ENCODE peak calls at places on chromosomes 7 and 10, in six cellular contexts. One of them, this sample, is unnamed.

GRCh38 chr10:124035928-124036558 is 57.4 kb downstream of the CHST15 start:
- DNase-seq in ascending aorta: peak; percentile 28
- DNase-seq in fibroblast of lung: no peak
- DNase-seq in GM23338: no peak
- DNase-seq in CD4-positive, alpha-beta T cell: peak; percentile 1
- DNase-seq in brain microvascular endothelial cell: no peak
- DNase-seq in this sample: peak; percentile 92

GRCh38 chr7:38905026-38905759 is 3.8 kb downstream of the VPS41 start:
- DNase-seq in ascending aorta: no peak
- DNase-seq in fibroblast of lung: no peak
- DNase-seq in GM23338: no peak
- DNase-seq in CD4-positive, alpha-beta T cell: no peak
- DNase-seq in brain microvascular endothelial cell: no peak
- DNase-seq in this sample: no peak

GRCh38 chr10:30842185-30842584 is 189.5 kb downstream of the ZNF438 start:
- DNase-seq in ascending aorta: no peak
- DNase-seq in fibroblast of lung: no peak
- DNase-seq in GM23338: no peak
- DNase-seq in CD4-positive, alpha-beta T cell: no peak
- DNase-seq in brain microvascular endothelial cell: no peak
- DNase-seq in this sample: no peak

GRCh38 chr10:65346466-65346865 is 1579.4 kb upstream of the LRRTM3 start:
- DNase-seq in ascending aorta: no peak
- DNase-seq in fibroblast of lung: no peak
- DNase-seq in GM23338: no peak
- DNase-seq in CD4-positive, alpha-beta T cell: no peak
- DNase-seq in brain microvascular endothelial cell: no peak
- DNase-seq in this sample: no peak

GRCh38 chr7:79529896-79530235 is 76.4 kb upstream of the MAGI2 start:
- DNase-seq in ascending aorta: no peak
- DNase-seq in fibroblast of lung: no peak
- DNase-seq in GM23338: no peak
- DNase-seq in CD4-positive, alpha-beta T cell: no peak
- DNase-seq in brain microvascular endothelial cell: no peak
- DNase-seq in this sample: no peak

GRCh38 chr10:629186-629998 is 60.1 kb downstream of the DIP2C start:
- DNase-seq in ascending aorta: no peak
- DNase-seq in fibroblast of lung: no peak
- DNase-seq in GM23338: no peak
- DNase-seq in CD4-positive, alpha-beta T cell: no peak
- DNase-seq in brain microvascular endothelial cell: no peak
- DNase-seq in this sample: no peak

GRCh38 chr7:16465469-16466086 is at the start of gene SOSTDC1:
- DNase-seq in ascending aorta: no peak
- DNase-seq in fibroblast of lung: peak; percentile 37
- DNase-seq in GM23338: peak; percentile 62
- DNase-seq in CD4-positive, alpha-beta T cell: no peak
- DNase-seq in brain microvascular endothelial cell: no peak
- DNase-seq in this sample: no peak

GRCh38 chr7:149606826-149607225 is 109.2 kb upstream of the ZNF746 start:
- DNase-seq in ascending aorta: no peak
- DNase-seq in fibroblast of lung: no peak
- DNase-seq in GM23338: no peak
- DNase-seq in CD4-positive, alpha-beta T cell: no peak
- DNase-seq in brain microvascular endothelial cell: no peak
- DNase-seq in this sample: no peak

GRCh38 chr7:469591-469961 is 50.1 kb downstream of the PDGFA start:
- DNase-seq in ascending aorta: no peak
- DNase-seq in fibroblast of lung: no peak
- DNase-seq in GM23338: no peak
- DNase-seq in CD4-positive, alpha-beta T cell: no peak
- DNase-seq in brain microvascular endothelial cell: no peak
- DNase-seq in this sample: peak; percentile 33

GRCh38 chr10:49615721-49616120 is 1.9 kb downstream of the CHAT start:
- DNase-seq in ascending aorta: no peak
- DNase-seq in fibroblast of lung: no peak
- DNase-seq in GM23338: no peak
- DNase-seq in CD4-positive, alpha-beta T cell: no peak
- DNase-seq in brain microvascular endothelial cell: no peak
- DNase-seq in this sample: peak; percentile 17
- H3K27me3 ChIP-seq in ascending aorta: peaks cover 6% of the 10 kb centered on the region
- H3K27me3 ChIP-seq in fibroblast of lung: peaks cover 48% of the 10 kb centered on the region
- H3K27me3 ChIP-seq in GM23338: peaks cover 87% of the 10 kb centered on the region
- H3K27me3 ChIP-seq in CD4-positive, alpha-beta T cell: peaks cover 83% of the 10 kb centered on the region
- H3K27me3 ChIP-seq in brain microvascular endothelial cell: peaks cover 65% of the 10 kb centered on the region
- H3K27me3 ChIP-seq in this sample: peaks cover 13% of the 10 kb centered on the region

DNA sequence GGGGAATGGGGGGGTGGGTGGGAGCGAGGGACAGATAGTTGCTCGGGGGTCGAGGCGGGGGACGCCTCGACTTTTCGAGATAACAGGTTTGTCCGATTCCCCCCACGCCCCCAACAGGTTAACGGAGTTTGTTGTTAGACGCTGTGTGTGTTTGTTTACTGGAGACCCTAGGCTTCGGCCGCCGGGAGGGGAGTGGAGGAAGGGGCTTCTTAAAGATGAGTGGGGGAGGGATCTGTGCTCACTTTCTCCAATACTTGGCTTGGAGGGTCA is 846 bp downstream of the SORCS3 start:
- DNase-seq in ascending aorta: no peak
- DNase-seq in fibroblast of lung: no peak
- DNase-seq in GM23338: peak; percentile 50
- DNase-seq in CD4-positive, alpha-beta T cell: no peak
- DNase-seq in brain microvascular endothelial cell: no peak
- DNase-seq in this sample: no peak
- H3K27me3 ChIP-seq in ascending aorta: peaks cover 8% of the 10 kb centered on the region
- H3K27me3 ChIP-seq in fibroblast of lung: peaks cover 28% of the 10 kb centered on the region
- H3K27me3 ChIP-seq in GM23338: peaks cover 80% of the 10 kb centered on the region
- H3K27me3 ChIP-seq in CD4-positive, alpha-beta T cell: peaks cover 56% of the 10 kb centered on the region
- H3K27me3 ChIP-seq in brain microvascular endothelial cell: peaks cover 41% of the 10 kb centered on the region
- H3K27me3 ChIP-seq in this sample: no peaks in the 10 kb centered on the region

DNA sequence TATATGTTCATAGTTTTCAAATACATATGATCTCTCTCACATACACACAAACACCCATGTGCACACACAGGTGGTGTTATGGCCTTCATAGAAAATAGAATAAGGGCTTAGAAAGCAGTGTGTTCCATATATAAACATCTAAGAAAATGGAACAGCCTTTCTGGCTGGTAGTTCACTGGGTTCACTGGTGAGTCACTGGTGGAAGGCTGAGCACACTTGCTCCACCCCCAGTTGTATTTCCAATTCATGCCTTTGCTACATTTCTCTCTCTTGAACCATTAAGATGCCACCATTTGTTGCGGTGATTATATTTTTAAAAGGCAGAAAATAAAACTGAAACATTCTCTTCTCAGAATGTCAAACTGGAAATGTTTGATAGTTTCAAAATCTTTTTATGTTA is 252.1 kb downstream of the GLI3 start:
- DNase-seq in ascending aorta: no peak
- DNase-seq in fibroblast of lung: peak; percentile 73
- DNase-seq in GM23338: no peak
- DNase-seq in CD4-positive, alpha-beta T cell: no peak
- DNase-seq in brain microvascular endothelial cell: peak; percentile 45
- DNase-seq in this sample: no peak
- H3K27me3 ChIP-seq in ascending aorta: no peaks in the 10 kb centered on the region
- H3K27me3 ChIP-seq in fibroblast of lung: no peaks in the 10 kb centered on the region
- H3K27me3 ChIP-seq in GM23338: no peaks in the 10 kb centered on the region
- H3K27me3 ChIP-seq in CD4-positive, alpha-beta T cell: no peaks in the 10 kb centered on the region
- H3K27me3 ChIP-seq in brain microvascular endothelial cell: no peaks in the 10 kb centered on the region
- H3K27me3 ChIP-seq in this sample: no peaks in the 10 kb centered on the region

GRCh38 chr7:151882734-151883133 is 5.8 kb upstream of the PRKAG2 start:
- DNase-seq in ascending aorta: no peak
- DNase-seq in fibroblast of lung: no peak
- DNase-seq in GM23338: no peak
- DNase-seq in CD4-positive, alpha-beta T cell: no peak
- DNase-seq in brain microvascular endothelial cell: no peak
- DNase-seq in this sample: peak; percentile 22

GRCh38 chr7:151877911-151878835 is 1.3 kb upstream of the PRKAG2 start:
- DNase-seq in ascending aorta: no peak
- DNase-seq in fibroblast of lung: no peak
- DNase-seq in GM23338: no peak
- DNase-seq in CD4-positive, alpha-beta T cell: no peak
- DNase-seq in brain microvascular endothelial cell: no peak
- DNase-seq in this sample: peak; percentile 51

GRCh38 chr7:151876899-151877777 is at the start of gene PRKAG2:
- DNase-seq in ascending aorta: no peak
- DNase-seq in fibroblast of lung: peak; percentile 32
- DNase-seq in GM23338: peak; percentile 66
- DNase-seq in CD4-positive, alpha-beta T cell: peak; percentile 53
- DNase-seq in brain microvascular endothelial cell: no peak
- DNase-seq in this sample: peak; percentile 84

GRCh38 chr7:151883872-151884271 is 7.0 kb upstream of the PRKAG2 start:
- DNase-seq in ascending aorta: no peak
- DNase-seq in fibroblast of lung: no peak
- DNase-seq in GM23338: no peak
- DNase-seq in CD4-positive, alpha-beta T cell: no peak
- DNase-seq in brain microvascular endothelial cell: no peak
- DNase-seq in this sample: no peak

GRCh38 chr7:151880688-151881087 is 3.8 kb upstream of the PRKAG2 start:
- DNase-seq in ascending aorta: no peak
- DNase-seq in fibroblast of lung: no peak
- DNase-seq in GM23338: no peak
- DNase-seq in CD4-positive, alpha-beta T cell: no peak
- DNase-seq in brain microvascular endothelial cell: no peak
- DNase-seq in this sample: peak; percentile 16
- H3K27me3 ChIP-seq in ascending aorta: no peaks in the 10 kb centered on the region
- H3K27me3 ChIP-seq in fibroblast of lung: peaks cover 20% of the 10 kb centered on the region
- H3K27me3 ChIP-seq in GM23338: peaks cover 34% of the 10 kb centered on the region
- H3K27me3 ChIP-seq in CD4-positive, alpha-beta T cell: no peaks in the 10 kb centered on the region
- H3K27me3 ChIP-seq in brain microvascular endothelial cell: peaks cover 25% of the 10 kb centered on the region
- H3K27me3 ChIP-seq in this sample: no peaks in the 10 kb centered on the region

GRCh38 chr10:128540806-128541739 is 414.9 kb upstream of the MKI67 start:
- DNase-seq in ascending aorta: no peak
- DNase-seq in fibroblast of lung: no peak
- DNase-seq in GM23338: peak; percentile 83
- DNase-seq in CD4-positive, alpha-beta T cell: no peak
- DNase-seq in brain microvascular endothelial cell: no peak
- DNase-seq in this sample: no peak
- H3K27me3 ChIP-seq in ascending aorta: no peaks in the 10 kb centered on the region
- H3K27me3 ChIP-seq in fibroblast of lung: no peaks in the 10 kb centered on the region
- H3K27me3 ChIP-seq in GM23338: no peaks in the 10 kb centered on the region
- H3K27me3 ChIP-seq in CD4-positive, alpha-beta T cell: peaks cover 54% of the 10 kb centered on the region
- H3K27me3 ChIP-seq in brain microvascular endothelial cell: no peaks in the 10 kb centered on the region
- H3K27me3 ChIP-seq in this sample: peaks cover 7% of the 10 kb centered on the region

DNA sequence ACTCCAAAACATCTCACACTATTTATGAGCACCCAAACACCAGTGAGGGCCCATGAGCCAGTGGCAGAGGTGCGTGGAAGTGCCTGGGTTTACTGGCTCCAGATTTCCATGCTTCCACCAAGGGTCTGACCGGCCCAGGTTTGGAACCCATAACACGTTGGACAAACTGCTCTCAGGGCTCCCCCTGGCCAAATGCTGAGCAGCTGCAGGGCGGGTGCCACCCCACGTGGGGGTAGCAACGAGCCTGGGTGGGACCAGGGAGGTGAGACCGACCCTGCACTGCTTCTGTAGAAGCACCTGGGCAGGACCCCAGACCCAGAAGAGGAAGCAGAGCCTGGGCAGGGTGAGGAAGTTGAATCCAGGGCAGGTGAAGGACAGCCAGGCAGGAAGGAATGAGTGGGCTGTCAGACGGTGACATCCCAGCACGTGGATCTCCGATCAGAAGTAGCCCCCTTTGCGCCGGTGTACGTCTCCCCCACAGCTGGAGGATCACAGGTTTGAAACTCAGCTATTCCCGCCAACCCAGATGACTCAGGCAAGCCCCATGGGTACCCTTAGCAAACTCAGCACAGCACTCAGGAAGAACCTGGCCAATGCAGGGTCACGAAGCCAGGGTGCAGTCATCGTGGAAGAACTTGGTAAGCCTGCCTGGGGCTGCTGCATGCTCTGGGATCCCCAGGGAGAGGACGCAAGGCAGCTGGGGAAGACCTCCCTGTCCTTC is 100.4 kb upstream of the DDC start:
- DNase-seq in ascending aorta: no peak
- DNase-seq in fibroblast of lung: no peak
- DNase-seq in GM23338: no peak
- DNase-seq in CD4-positive, alpha-beta T cell: no peak
- DNase-seq in brain microvascular endothelial cell: peak; percentile 41
- DNase-seq in this sample: no peak
- H3K27me3 ChIP-seq in ascending aorta: no peaks in the 10 kb centered on the region
- H3K27me3 ChIP-seq in fibroblast of lung: no peaks in the 10 kb centered on the region
- H3K27me3 ChIP-seq in GM23338: no peaks in the 10 kb centered on the region
- H3K27me3 ChIP-seq in CD4-positive, alpha-beta T cell: no peaks in the 10 kb centered on the region
- H3K27me3 ChIP-seq in brain microvascular endothelial cell: no peaks in the 10 kb centered on the region
- H3K27me3 ChIP-seq in this sample: no peaks in the 10 kb centered on the region

DNA sequence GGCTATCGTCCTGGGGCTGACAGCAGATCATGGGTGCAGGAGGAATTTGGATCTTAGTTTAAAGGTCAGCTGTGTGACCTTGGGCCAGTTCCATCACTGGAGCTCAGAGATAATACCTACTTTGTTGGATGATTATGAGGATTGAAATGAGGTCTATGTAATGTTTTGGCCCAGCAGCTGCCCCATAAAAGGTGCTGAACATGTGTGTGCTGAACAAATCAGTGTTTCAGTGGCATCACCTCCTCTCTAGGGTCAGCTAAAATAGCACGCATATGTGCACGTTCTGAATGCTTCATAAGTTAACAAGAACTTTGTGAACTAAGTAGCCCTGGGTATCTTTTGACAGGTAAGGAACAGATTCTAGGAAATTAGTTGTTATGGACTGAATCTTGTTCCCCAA is 84.8 kb upstream of the LRRC18 start:
- DNase-seq in ascending aorta: no peak
- DNase-seq in fibroblast of lung: no peak
- DNase-seq in GM23338: no peak
- DNase-seq in CD4-positive, alpha-beta T cell: no peak
- DNase-seq in brain microvascular endothelial cell: no peak
- DNase-seq in this sample: no peak
- H3K27me3 ChIP-seq in ascending aorta: no peaks in the 10 kb centered on the region
- H3K27me3 ChIP-seq in fibroblast of lung: no peaks in the 10 kb centered on the region
- H3K27me3 ChIP-seq in GM23338: no peaks in the 10 kb centered on the region
- H3K27me3 ChIP-seq in CD4-positive, alpha-beta T cell: no peaks in the 10 kb centered on the region
- H3K27me3 ChIP-seq in brain microvascular endothelial cell: no peaks in the 10 kb centered on the region
- H3K27me3 ChIP-seq in this sample: no peaks in the 10 kb centered on the region

DNA sequence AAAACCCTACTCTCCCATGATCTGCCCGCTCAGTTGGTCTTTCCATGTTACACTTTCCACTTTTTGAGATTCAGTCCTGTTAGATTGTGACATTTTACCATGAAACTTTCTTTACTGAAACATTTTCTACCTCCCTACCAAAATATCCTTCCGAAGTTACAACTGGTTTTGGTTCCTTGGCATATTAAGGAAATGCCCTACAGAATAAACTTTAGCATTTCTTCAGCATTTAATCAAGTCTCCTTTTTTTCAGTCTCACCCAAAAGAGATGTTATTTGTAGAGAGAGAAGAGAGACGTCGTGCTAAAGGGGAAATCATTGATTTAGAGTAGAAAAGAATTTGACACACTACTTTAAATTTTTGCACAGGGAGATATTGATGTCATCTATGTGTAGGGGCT is 9.7 kb upstream of the FEZF1 start:
- DNase-seq in ascending aorta: no peak
- DNase-seq in fibroblast of lung: no peak
- DNase-seq in GM23338: no peak
- DNase-seq in CD4-positive, alpha-beta T cell: no peak
- DNase-seq in brain microvascular endothelial cell: no peak
- DNase-seq in this sample: no peak
- H3K27me3 ChIP-seq in ascending aorta: peaks cover 40% of the 10 kb centered on the region
- H3K27me3 ChIP-seq in fibroblast of lung: peaks cover 64% of the 10 kb centered on the region
- H3K27me3 ChIP-seq in GM23338: peaks cover 100% of the 10 kb centered on the region
- H3K27me3 ChIP-seq in CD4-positive, alpha-beta T cell: peaks cover 89% of the 10 kb centered on the region
- H3K27me3 ChIP-seq in brain microvascular endothelial cell: peaks cover 88% of the 10 kb centered on the region
- H3K27me3 ChIP-seq in this sample: no peaks in the 10 kb centered on the region

This sample was measured in Peyer's patch.